ENCODE peak calls at places on chromosomes 13 and 19, in four cellular contexts. U is left ventricle myocardium inferior, P is tibial artery, I is heart right ventricle. S is an unnamed sample.

GRCh38 chr13:21541980-21542379 is 62.0 kb downstream of the MICU2 start:
- DNase-seq in U (no peak), P (no peak), I (no peak), S (no peak)

GRCh38 chr13:105817011-105817410 is 718.5 kb downstream of the EFNB2 start:
- DNase-seq in U (no peak), P (no peak), I (no peak), S (no peak)

GRCh38 chr13:70792121-70792520 is 683.9 kb upstream of the KLHL1 start:
- DNase-seq in U (no peak), P (no peak), I (no peak), S (no peak)

GRCh38 chr19:49988433-49988832 is 27.5 kb upstream of the SIGLEC11 start:
- DNase-seq in U (no peak), P (no peak), I (no peak), S (no peak)

GRCh38 chr13:67620665-67621064 is 390.5 kb upstream of the PCDH9 start:
- DNase-seq in U (no peak), P (no peak), I (no peak), S (no peak)

GRCh38 chr19:55082023-55082851 is 6.6 kb downstream of the EPS8L1 start:
- DNase-seq in U (no peak), P (no peak), I (peak), S (peak)

GRCh38 chr13:32731576-32731975 is 145.3 kb downstream of the PDS5B start:
- DNase-seq in U (no peak), P (no peak), I (no peak), S (no peak)

GRCh38 chr13:32031815-32032345 is 306 bp downstream of the FRY start:
- DNase-seq in U (no peak), P (no peak), I (no peak), S (no peak)

GRCh38 chr13:74464656-74465055 is 330.5 kb upstream of the KLF12 start:
- DNase-seq in U (peak), P (no peak), I (peak), S (no peak)

GRCh38 chr19:38003427-38004099 is 96.6 kb downstream of the SIPA1L3 start:
- DNase-seq in U (peak), P (peak), I (peak), S (peak)

GRCh38 chr13:43058318-43058674 is 34.9 kb downstream of the DNAJC15 start:
- DNase-seq in U (no peak), P (no peak), I (peak), S (no peak)

GRCh38 chr13:79541426-79542049 is 60.6 kb downstream of the NDFIP2 start:
- DNase-seq in U (no peak), P (no peak), I (no peak), S (no peak)

GRCh38 chr19:15935167-15935702 is 906 bp upstream of the CYP4F11 start:
- DNase-seq in U (no peak), P (no peak), I (no peak), S (no peak)

GRCh38 chr19:18119243-18120105 is 21.9 kb downstream of the MAST3 start:
- DNase-seq in U (no peak), P (no peak), I (no peak), S (no peak)
- H3K4me3 ChIP-seq in U (no peak), P (no peak), I (no peak), S (no peak)

DNA sequence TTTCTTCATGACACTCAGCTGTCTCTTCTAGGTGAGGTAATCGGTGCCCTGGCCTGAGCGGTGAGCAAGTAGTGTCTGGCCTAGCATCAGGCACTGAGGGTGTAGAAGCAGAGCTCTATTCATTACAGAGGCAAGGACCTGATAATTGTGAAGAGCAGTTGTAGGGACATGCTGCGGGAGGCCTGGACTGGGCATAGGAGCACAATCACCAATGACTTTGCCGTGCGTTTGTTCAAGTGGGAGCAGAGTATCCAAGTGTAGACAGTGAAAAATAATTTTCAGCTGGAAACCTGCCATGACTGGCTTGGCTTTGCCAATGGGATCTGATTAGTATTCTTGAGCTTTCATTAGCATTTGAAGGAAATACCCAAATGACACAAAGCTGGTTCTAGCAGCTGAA is 32.1 kb upstream of the DCLK1 start:
- DNase-seq in U (no peak), P (no peak), I (no peak), S (no peak)
- H3K27ac ChIP-seq in U (no peak), P (peak), I (no peak), S (no peak)

GRCh38 chr19:2387367-2388288 is 27.6 kb downstream of the TMPRSS9 start:
- DNase-seq in U (no peak), P (no peak), I (no peak), S (peak)

GRCh38 chr19:2380567-2380966 is 20.5 kb downstream of the TMPRSS9 start:
- DNase-seq in U (no peak), P (no peak), I (no peak), S (no peak)

GRCh38 chr19:2385053-2385721 is 25.1 kb downstream of the TMPRSS9 start:
- DNase-seq in U (no peak), P (no peak), I (no peak), S (peak)

GRCh38 chr19:2381151-2381822 is 21.2 kb downstream of the TMPRSS9 start:
- DNase-seq in U (no peak), P (no peak), I (no peak), S (no peak)

GRCh38 chr19:2382530-2383222 is 22.6 kb downstream of the TMPRSS9 start:
- DNase-seq in U (no peak), P (no peak), I (no peak), S (no peak)
- H3K4me3 ChIP-seq in U (no peak), P (no peak), I (no peak), S (no peak)

DNA sequence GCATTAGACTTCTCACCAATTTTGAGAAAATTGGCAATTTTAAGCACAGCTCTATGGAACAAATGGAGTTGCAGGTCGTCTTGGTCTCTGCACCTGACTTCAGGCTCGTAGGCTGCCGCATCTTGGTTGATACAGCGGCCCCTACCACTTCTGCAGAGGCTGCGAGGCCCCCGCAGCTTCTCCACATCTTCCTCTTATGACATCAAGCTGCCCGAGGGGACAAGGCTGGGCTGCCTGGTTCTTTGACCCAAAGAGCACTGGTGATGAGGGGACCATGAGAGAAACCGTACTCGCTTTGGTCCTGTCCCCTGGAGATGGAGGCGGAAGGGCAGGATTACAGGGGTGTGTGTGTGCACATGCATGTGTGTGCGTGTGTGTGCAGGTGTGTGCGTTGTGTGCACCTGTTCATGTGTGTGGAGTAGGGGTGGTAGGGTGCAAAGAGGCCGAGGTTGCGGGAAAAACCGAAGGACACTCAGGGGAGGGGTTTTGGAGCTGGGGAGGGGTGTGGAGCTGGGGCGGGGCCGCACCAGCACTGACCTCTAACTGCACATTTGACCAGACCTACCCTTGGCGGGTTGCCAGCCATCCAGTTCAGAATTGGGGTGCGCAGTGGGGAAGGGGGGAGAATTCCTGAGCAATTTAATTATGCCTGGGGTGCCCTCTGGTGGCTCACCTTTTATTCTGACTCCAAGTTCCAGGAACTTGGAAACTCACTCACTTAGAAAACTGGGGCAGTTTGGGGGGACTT is 65.1 kb upstream of the ARHGEF7 start:
- DNase-seq in U (no peak), P (peak), I (peak), S (no peak)
- H3K27ac ChIP-seq in U (no peak), P (no peak), I (no peak), S (no peak)

GRCh38 chr13:72122661-72123060 is 255.7 kb upstream of the DACH1 start:
- DNase-seq in U (no peak), P (no peak), I (no peak), S (no peak)

GRCh38 chr13:72121466-72121865 is 254.5 kb upstream of the DACH1 start:
- DNase-seq in U (no peak), P (no peak), I (no peak), S (no peak)

GRCh38 chr13:72125561-72125960 is 258.6 kb upstream of the DACH1 start:
- DNase-seq in U (no peak), P (no peak), I (no peak), S (no peak)

GRCh38 chr13:72126424-72126823 is 259.4 kb upstream of the DACH1 start:
- DNase-seq in U (no peak), P (no peak), I (no peak), S (no peak)

GRCh38 chr13:72120632-72121031 is 253.6 kb upstream of the DACH1 start:
- DNase-seq in U (no peak), P (no peak), I (no peak), S (no peak)
- H3K4me3 ChIP-seq in U (no peak), P (no peak), I (no peak), S (no peak)

GRCh38 chr19:47069795-47070194 is 21.4 kb upstream of the TMEM160 start:
- DNase-seq in U (no peak), P (no peak), I (no peak), S (no peak)
- H3K27ac ChIP-seq in U (no peak), P (no peak), I (no peak), S (no peak)

GRCh38 chr13:101412076-101412475 is 4.2 kb downstream of the NALCN start:
- DNase-seq in U (no peak), P (no peak), I (no peak), S (no peak)

GRCh38 chr13:101417501-101417900 is 1.2 kb upstream of the NALCN start:
- DNase-seq in U (no peak), P (no peak), I (no peak), S (no peak)

GRCh38 chr13:101417043-101417406 is 717 bp upstream of the NALCN start:
- DNase-seq in U (no peak), P (no peak), I (no peak), S (no peak)

GRCh38 chr13:101415358-101416174 is 742 bp downstream of the NALCN start:
- DNase-seq in U (no peak), P (no peak), I (no peak), S (peak)

DNA sequence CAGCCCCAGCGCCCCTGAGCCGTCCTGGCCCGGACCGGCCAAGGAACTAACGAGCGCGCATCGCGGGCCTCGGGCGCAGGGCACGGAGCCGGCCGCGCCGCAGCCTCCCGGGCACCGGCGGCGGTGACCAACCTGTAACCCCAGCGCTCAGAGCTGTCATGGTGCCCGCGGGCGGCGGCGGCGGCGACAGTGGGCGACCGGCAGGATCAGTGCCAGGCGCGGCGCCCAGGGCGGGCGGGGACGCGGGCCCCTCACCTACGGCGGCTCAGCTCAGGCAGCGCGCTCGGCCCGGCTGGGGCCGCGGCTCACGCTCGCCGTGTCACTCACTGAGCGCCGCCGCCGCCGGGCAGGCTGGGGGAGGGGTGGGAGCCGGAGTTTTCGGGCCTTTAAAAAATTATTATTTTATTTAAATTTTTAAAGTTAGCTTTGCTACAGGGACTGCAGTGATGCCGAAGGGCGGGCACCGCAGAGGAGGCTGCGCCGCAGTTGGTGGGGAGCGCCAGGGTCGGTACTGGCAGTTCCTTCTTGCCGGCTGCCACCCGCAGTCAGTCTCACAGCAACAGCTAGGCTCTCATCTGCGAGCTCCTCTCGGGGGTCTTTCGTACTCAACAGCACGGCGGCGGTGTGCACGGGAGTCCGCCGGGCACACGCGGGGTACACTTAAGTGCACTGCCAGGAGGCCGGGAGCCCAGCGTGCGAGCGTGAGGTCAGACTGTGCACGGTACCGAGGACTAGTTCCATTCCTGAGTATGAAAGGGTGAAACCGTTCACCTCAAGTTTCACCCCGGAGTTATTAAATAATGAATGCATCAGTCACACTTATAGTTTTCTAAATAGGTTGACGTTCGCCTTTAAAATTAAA is at the start of gene NALCN:
- DNase-seq in U (peak), P (no peak), I (no peak), S (peak)
- H3K4me3 ChIP-seq in U (peak), P (peak), I (peak), S (peak)

GRCh38 chr13:98190889-98191444 is 13.9 kb upstream of the RNF113B start:
- DNase-seq in U (no peak), P (no peak), I (no peak), S (no peak)

GRCh38 chr13:98189841-98190505 is 12.9 kb upstream of the RNF113B start:
- DNase-seq in U (peak), P (no peak), I (peak), S (no peak)

GRCh38 chr13:98187862-98188261 is 10.8 kb upstream of the RNF113B start:
- DNase-seq in U (no peak), P (no peak), I (no peak), S (no peak)

GRCh38 chr13:98187155-98187726 is 10.2 kb upstream of the RNF113B start:
- DNase-seq in U (no peak), P (no peak), I (no peak), S (no peak)

GRCh38 chr13:98188544-98189166 is 11.6 kb upstream of the RNF113B start:
- DNase-seq in U (no peak), P (no peak), I (no peak), S (no peak)
- H3K27ac ChIP-seq in U (no peak), P (peak), I (no peak), S (no peak)

DNA sequence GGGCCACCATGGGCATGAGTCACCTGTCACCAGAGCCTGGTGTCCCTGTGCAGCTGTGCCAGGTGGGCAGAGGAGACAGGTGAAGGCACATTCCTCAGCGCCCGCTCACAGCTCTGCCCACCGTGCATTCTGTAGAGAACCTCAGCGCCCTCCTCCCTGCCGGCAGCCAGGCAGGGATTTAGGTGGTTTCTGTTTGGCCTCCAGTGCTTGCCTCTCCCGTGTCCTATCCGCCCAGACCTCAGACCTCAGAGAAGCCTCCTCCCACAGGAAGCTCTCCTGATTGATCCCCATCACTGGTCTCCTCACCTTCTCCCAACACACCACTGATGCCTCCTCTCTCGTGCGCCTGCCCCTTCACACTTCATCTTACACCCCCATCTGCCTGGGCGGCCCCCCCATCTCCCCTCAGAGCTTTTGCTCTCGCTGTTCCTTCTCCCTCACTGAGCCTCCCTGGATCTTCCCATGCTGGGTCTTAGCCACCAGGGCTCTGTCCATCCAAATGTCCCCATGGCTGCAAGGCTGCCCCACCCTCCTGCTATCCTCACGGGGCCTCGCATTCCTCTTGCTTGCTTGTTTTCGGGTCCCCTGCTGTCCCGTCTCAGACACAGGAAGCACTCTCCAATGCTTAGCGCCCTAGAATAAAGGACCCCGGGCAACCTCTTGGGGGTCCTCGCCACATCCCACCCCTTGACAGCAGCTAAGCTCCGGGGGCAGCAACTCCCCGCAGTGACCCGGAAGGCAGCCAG is 23.9 kb downstream of the SH3GL1 start:
- DNase-seq in U (no peak), P (no peak), I (no peak), S (no peak)
- H3K4me3 ChIP-seq in U (no peak), P (no peak), I (no peak), S (no peak)

S was measured in WERI-Rb-1.